ENCODE peak calls at places on chromosome 1, in six cellular contexts. B, W, P, C, J and S are unnamed samples.

GRCh38 chr1:238364214-238364892 is 473.6 kb upstream of the ZP4 start:
- DNase-seq in P (no peak), B (no peak), W (no peak), C (no peak), J (no peak), S (no peak)

GRCh38 chr1:74755475-74755874 is 22.5 kb downstream of the TYW3 start:
- DNase-seq in C (no peak), W (no peak), P (no peak), J (no peak), B (no peak), S (no peak)

GRCh38 chr1:23210351-23210785 is 6.9 kb downstream of the HTR1D start:
- DNase-seq in B (no peak), C (no peak), P (no peak), J (no peak), W (no peak), S (no peak)

GRCh38 chr1:5763971-5764370 is 228.3 kb downstream of the NPHP4 start:
- DNase-seq in J (no peak), C (no peak), P (no peak), W (no peak), B (no peak), S (no peak)

GRCh38 chr1:64000021-64000420 is 203.4 kb upstream of the UBE2U start:
- DNase-seq in W (no peak), B (no peak), C (no peak), P (no peak), J (no peak), S (no peak)

GRCh38 chr1:63799324-63799723 is 25.5 kb downstream of the ROR1 start:
- DNase-seq in P (no peak), W (no peak), C (no peak), J (no peak), B (no peak), S (no peak)

GRCh38 chr1:115089443-115090340 is at the start of gene TSPAN2:
- DNase-seq in C (peak), W (peak), J (peak), P (no peak), B (peak), S (peak)

GRCh38 chr1:84525738-84526137 is 19.4 kb upstream of the GNG5 start:
- DNase-seq in W (no peak), C (no peak), B (no peak), J (no peak), P (no peak), S (no peak)

GRCh38 chr1:182299728-182300581 is 91.6 kb downstream of the GLUL start:
- DNase-seq in P (peak), C (no peak), J (no peak), W (peak), B (peak), S (no peak)

GRCh38 chr1:35178874-35179380 is 14.0 kb downstream of the SFPQ start:
- DNase-seq in J (no peak), P (no peak), B (no peak), W (no peak), C (no peak), S (no peak)

GRCh38 chr1:27162090-27162489 is 7.2 kb upstream of the SLC9A1 start:
- DNase-seq in B (no peak), P (no peak), J (no peak), W (no peak), C (no peak), S (no peak)

GRCh38 chr1:212030936-212031528 is 4.3 kb downstream of the INTS7 start:
- DNase-seq in C (no peak), W (no peak), J (no peak), P (no peak), B (no peak), S (no peak)

GRCh38 chr1:59698386-59698785 is 116.4 kb upstream of the HOOK1 start:
- DNase-seq in J (no peak), B (no peak), P (no peak), W (no peak), C (no peak), S (no peak)

GRCh38 chr1:214402583-214403216 is 121.7 kb downstream of the SMYD2 start:
- DNase-seq in B (no peak), W (no peak), P (no peak), J (no peak), C (no peak), S (no peak)

GRCh38 chr1:212452323-212453155 is 19.8 kb downstream of the NENF start:
- DNase-seq in B (no peak), W (peak), J (no peak), P (no peak), C (peak), S (no peak)

GRCh38 chr1:20194224-20194623 is 7.9 kb upstream of the PLA2G2C start:
- DNase-seq in J (no peak), B (no peak), P (no peak), W (no peak), C (no peak), S (no peak)

GRCh38 chr1:55038552-55038838 is 853 bp upstream of the PCSK9 start:
- DNase-seq in P (no peak), B (no peak), W (no peak), C (no peak), J (no peak), S (no peak)

GRCh38 chr1:154720328-154721301 is 112.6 kb upstream of the ADAR start:
- DNase-seq in W (no peak), P (no peak), J (no peak), C (no peak), B (no peak), S (no peak)

GRCh38 chr1:53330819-53331218 is 2.9 kb upstream of the LRP8 start:
- DNase-seq in J (no peak), B (no peak), P (no peak), C (peak), W (no peak), S (no peak)

GRCh38 chr1:230458509-230458908 is 32.4 kb upstream of the PGBD5 start:
- DNase-seq in C (no peak), B (no peak), J (no peak), W (no peak), P (no peak), S (no peak)

GRCh38 chr1:112852276-112852675 is 103.7 kb downstream of the SLC16A1 start:
- DNase-seq in B (no peak), P (no peak), C (no peak), W (no peak), J (no peak), S (no peak)

GRCh38 chr1:245578751-245579150 is 424.0 kb downstream of the KIF26B start:
- DNase-seq in P (no peak), B (no peak), C (no peak), W (no peak), J (no peak), S (no peak)

GRCh38 chr1:2494323-2494693 is 18.2 kb downstream of the PLCH2 start:
- DNase-seq in W (no peak), C (no peak), J (no peak), P (no peak), B (no peak), S (no peak)

GRCh38 chr1:169694304-169694703 is 17.1 kb downstream of the SELL start:
- DNase-seq in P (no peak), B (peak), W (no peak), C (no peak), J (peak), S (no peak)

GRCh38 chr1:6116137-6116536 is 64.0 kb downstream of the CHD5 start:
- DNase-seq in C (no peak), J (no peak), W (no peak), P (no peak), B (no peak), S (no peak)

GRCh38 chr1:237115035-237115434 is 73.1 kb downstream of the RYR2 start:
- DNase-seq in C (no peak), B (no peak), P (no peak), J (no peak), W (no peak), S (no peak)

GRCh38 chr1:157487430-157487829 is 64.9 kb downstream of the FCRL5 start:
- DNase-seq in P (no peak), W (no peak), J (no peak), C (no peak), B (no peak), S (no peak)

GRCh38 chr1:94807742-94808491 is 12.2 kb upstream of the SLC44A3 start:
- DNase-seq in B (no peak), W (no peak), C (no peak), P (no peak), J (no peak), S (no peak)

GRCh38 chr1:204404629-204405028 is 7.0 kb downstream of the PPP1R15B start:
- DNase-seq in C (no peak), W (no peak), P (no peak), J (no peak), B (no peak), S (no peak)

GRCh38 chr1:226638608-226639007 is 90.0 kb downstream of the STUM start:
- DNase-seq in C (peak), J (no peak), W (no peak), P (no peak), B (no peak), S (no peak)

GRCh38 chr1:38775175-38775845 is 84.3 kb downstream of the RRAGC start:
- DNase-seq in J (no peak), B (no peak), W (no peak), C (no peak), P (no peak), S (no peak)

GRCh38 chr1:181044449-181044966 is 10.7 kb downstream of the MR1 start:
- DNase-seq in B (peak), W (no peak), J (no peak), C (no peak), P (no peak), S (no peak)

GRCh38 chr1:19411612-19412011 is 73.7 kb downstream of the CAPZB start:
- DNase-seq in C (no peak), P (no peak), B (no peak), W (no peak), J (no peak), S (no peak)

GRCh38 chr1:20371411-20371810 is 80.7 kb downstream of the VWA5B1 start:
- DNase-seq in C (no peak), W (no peak), B (no peak), J (no peak), P (no peak), S (no peak)

GRCh38 chr1:25695066-25695990 is 78.7 kb downstream of the MAN1C1 start:
- DNase-seq in P (peak), B (no peak), W (peak), C (peak), J (no peak), S (no peak)

GRCh38 chr1:227244339-227245118 is 73.8 kb downstream of the CDC42BPA start:
- DNase-seq in P (no peak), B (no peak), J (no peak), W (no peak), C (no peak), S (no peak)

GRCh38 chr1:206690516-206690915 is 5.8 kb downstream of the MAPKAPK2 start:
- DNase-seq in P (no peak), C (no peak), J (no peak), B (no peak), W (peak), S (no peak)

GRCh38 chr1:32733573-32734321 is 31.2 kb upstream of the SYNC start:
- DNase-seq in P (no peak), J (no peak), W (peak), C (no peak), B (no peak), S (no peak)

GRCh38 chr1:228318823-228319241 is 87.8 kb downstream of the TRIM11 start:
- DNase-seq in P (no peak), B (no peak), W (peak), J (no peak), C (no peak), S (no peak)

GRCh38 chr1:205470131-205470530 is 14.3 kb upstream of the BLACAT1 start:
- DNase-seq in C (no peak), W (no peak), J (no peak), B (no peak), P (no peak), S (no peak)
- TF ChIP-seq CTCF in C (no peak), W (no peak), J (no peak), B (no peak), P (no peak), S (no peak)

DNA sequence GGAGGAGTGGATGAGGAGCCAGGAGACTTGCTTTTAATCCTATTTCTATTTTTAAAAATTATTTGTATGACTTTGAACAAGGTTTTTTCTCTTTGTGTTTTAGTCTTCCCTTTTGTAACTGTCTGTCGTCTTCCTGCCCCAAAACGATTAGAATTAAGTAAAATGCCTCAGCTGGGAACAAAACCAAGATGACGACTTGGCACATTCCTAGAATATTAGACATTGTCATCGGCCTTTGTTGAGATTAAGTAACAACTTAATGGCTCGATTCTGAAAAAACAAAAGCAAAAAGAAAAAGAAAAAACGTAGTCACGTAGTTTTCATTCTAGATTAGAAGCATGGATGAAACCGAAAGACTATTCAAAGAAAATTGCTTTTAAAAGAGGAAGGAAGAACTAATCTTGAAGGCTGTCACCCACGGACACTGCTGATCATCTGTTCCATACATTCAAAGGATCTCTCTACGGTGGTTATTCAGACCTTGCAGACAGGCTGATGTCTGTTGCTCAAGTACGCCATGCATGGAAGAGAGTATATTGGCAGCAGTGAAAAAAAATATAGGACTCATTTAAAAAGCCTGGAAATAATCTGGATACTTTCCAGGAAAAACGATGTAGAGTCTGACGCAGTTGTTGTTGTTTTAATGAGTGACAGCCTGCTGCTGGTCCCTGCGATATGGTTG is 16.9 kb downstream of the GNG4 start:
- DNase-seq in C (no peak), P (no peak), W (no peak), B (no peak), J (no peak), S (no peak)
- TF ChIP-seq CTCF in C (no peak), P (no peak), W (no peak), B (no peak), J (no peak), S (no peak)

DNA sequence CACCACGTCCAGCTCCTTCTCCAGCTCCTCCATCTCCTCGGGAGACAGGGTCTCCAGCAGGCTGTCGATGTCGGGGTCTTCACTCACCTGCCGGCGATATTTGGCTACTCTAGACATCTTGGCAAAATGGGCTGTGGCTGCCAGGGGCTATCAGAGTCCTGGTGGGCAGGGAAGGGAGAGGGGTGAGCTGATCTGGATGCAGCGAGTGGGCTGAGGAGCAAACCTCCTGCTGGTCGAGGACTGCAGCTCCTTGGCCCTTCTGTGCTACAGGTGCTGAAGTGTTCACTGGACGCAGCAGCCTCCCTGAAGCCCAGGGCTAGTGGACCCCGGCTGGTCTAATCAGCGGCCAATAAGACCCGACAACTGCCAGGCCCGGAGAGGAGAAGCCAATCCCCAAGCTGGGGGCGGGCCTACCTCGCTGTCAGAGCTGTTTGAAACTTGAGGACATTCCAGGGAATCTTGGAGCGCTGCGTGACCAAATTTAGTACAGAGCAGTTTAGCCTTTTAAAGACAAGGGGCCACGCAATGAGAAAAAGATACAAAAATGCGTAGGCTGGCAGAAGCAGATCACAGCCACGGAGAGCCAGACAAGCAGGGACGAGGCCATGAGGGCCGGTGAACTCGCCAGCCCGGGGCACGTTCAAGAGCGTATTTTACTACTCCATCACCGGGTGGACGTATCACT is at the start of gene LMOD1:
- DNase-seq in C (peak), J (no peak), P (peak), B (no peak), W (peak), S (peak)
- TF ChIP-seq CTCF in C (no peak), J (no peak), P (peak), B (no peak), W (no peak), S (no peak)

GRCh38 chr1:224733021-224733911 is 117.1 kb downstream of the CNIH3 start:
- DNase-seq in W (peak), C (no peak), J (no peak), B (no peak), P (no peak), S (no peak)

GRCh38 chr1:224736619-224737352 is 120.7 kb downstream of the CNIH3 start:
- DNase-seq in B (no peak), C (peak), W (peak), P (no peak), J (no peak), S (no peak)

GRCh38 chr1:224735159-224735558 is 119.0 kb downstream of the CNIH3 start:
- DNase-seq in B (no peak), J (no peak), W (no peak), P (no peak), C (no peak), S (no peak)

GRCh38 chr1:224732367-224733006 is 116.4 kb downstream of the CNIH3 start:
- DNase-seq in C (no peak), W (no peak), J (no peak), B (no peak), P (no peak), S (no peak)

DNA sequence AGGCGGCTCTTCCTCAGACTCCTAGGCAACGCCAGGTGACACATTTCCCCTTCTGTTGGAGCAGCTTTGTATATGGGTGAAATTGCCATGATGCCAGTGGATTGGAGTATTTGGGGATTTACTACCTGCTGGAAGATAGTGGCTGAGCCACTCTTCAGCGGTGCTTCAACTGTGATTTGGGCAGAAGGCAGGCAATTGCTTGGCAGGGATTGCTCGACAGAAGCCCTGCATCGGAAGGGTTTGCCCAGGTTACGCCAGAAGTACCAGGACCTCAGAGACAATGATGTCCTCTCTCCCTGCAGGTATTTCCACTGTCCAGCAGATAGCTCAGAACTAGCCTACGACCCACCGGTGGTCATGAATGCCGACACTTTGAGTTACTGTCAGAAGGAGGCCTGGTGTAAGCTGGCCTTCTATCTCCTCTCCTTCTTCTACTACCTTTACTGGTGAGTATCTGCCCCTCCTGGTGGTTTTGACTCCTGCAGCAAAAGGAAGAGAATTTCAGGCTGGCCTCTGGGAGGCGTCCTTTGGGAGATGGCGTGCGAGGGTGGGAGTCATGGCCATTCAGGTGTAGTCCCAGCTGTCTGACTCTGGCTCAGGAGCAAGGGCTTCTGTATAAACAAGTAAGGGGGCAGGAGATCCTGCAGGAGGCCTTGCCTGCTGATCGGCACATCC is 118.3 kb downstream of the CNIH3 start:
- DNase-seq in B (no peak), W (no peak), J (no peak), C (no peak), P (no peak), S (no peak)
- TF ChIP-seq CTCF in B (no peak), W (no peak), J (no peak), C (no peak), P (no peak), S (no peak)

DNA sequence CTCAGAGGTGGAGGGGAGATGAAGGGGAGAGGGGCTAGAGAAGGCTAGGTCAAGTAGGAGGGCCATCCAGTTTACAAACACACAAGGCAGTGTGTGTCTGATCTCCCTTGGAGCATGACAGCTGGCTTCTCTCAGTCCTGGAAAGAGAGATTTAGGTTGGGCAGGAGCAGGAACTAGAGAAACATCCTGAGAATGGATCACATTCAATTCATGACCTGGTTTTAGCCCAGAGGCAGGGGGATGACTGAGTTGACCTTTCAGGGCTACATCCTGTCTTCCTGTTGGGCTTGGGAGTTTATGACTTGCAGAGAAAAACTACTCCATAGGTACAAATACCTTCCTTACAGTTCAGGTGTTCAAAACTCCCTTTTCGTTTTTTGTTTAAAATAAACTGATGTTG is 97.0 kb downstream of the IGSF21 start:
- DNase-seq in P (no peak), B (no peak), J (no peak), W (no peak), C (no peak), S (no peak)
- TF ChIP-seq CTCF in P (no peak), B (no peak), J (no peak), W (no peak), C (no peak), S (no peak)

DNA sequence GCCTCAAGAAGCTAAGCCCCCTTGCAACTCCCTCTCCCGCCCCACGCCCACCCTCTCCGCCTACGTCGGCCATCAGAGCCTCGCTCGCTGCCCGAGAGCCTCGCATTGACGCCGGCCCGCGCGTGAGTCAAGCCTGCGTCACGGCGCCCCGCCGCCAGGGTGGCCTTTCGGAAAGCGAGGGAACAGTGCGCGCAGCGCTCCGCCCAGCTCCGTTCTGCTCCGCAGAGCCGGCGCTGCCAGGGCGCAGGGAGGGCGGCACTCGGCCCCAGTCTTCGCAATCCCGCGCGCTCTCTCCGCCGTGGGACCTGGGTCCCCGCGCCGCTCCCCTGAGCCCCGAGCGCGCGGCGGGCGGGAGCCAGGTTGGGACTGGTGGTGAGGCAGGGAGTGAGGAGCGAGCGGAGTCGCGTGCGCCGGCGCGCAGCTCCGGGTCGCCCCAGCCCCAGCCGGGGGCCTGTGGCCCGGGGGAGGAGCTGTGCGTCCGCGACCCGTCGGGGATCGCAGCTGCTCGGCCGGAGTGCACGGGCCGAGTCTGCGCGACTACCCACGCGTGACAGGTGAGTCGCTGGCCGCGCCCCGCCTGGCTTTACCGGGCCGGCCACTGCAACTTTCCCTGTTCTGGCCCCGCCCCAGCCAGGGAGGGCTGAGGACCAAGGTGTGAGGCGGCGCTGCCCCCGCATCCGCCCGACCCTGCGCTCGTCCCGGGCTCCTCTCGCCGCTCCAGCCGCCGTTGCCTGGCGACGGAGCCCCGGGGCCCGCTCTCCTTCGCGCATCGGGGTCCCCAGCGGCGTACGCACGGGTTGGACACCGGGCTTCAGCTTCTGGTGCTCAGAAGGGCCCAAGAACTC is at the start of gene SLC6A17:
- DNase-seq in B (no peak), C (no peak), P (no peak), W (no peak), J (no peak), S (peak)
- TF ChIP-seq CTCF in B (no peak), C (peak), P (no peak), W (no peak), J (no peak), S (peak)